ENCODE peak calls at places on chromosomes 6 and 20, in ten cellular contexts. One of them, this sample, is unnamed.
A peak's percentile ranks its signal among the peaks of the same experiment; 100 is the strongest.

GRCh38 chr6:152848919-152849318 is 98.3 kb downstream of the VIP start:
- DNase-seq in cerebellar cortex: no peak
- DNase-seq in activated CD4-positive, alpha-beta memory T cell treated with anti-CD3 and anti-CD28 coated beads, Interleukin-2, amount 10 ng/mL, durations not matched to agents 7 days and 5 days: no peak
- DNase-seq in progenitor cell of endocrine pancreas: no peak
- DNase-seq in NCI-H1930: no peak
- DNase-seq in stimulated activated CD4-positive, alpha-beta T cell treated with anti-CD3 and anti-CD28 coated beads, Interleukin-12 subunit alpha, Interleukin-12 subunit beta, amount 100 ng/mL, for 4 hours: no peak
- DNase-seq in neural crest cell: no peak
- DNase-seq in NCI-H2081: no peak
- DNase-seq in GM10248: no peak
- DNase-seq in Daoy: no peak
- DNase-seq in this sample: no peak

GRCh38 chr6:21000391-21000801 is 466.1 kb downstream of the CDKAL1 start:
- DNase-seq in cerebellar cortex: no peak
- DNase-seq in activated CD4-positive, alpha-beta memory T cell treated with anti-CD3 and anti-CD28 coated beads, Interleukin-2, amount 10 ng/mL, durations not matched to agents 7 days and 5 days: no peak
- DNase-seq in progenitor cell of endocrine pancreas: no peak
- DNase-seq in NCI-H1930: no peak
- DNase-seq in stimulated activated CD4-positive, alpha-beta T cell treated with anti-CD3 and anti-CD28 coated beads, Interleukin-12 subunit alpha, Interleukin-12 subunit beta, amount 100 ng/mL, for 4 hours: no peak
- DNase-seq in neural crest cell: no peak
- DNase-seq in NCI-H2081: no peak
- DNase-seq in GM10248: no peak
- DNase-seq in Daoy: no peak
- DNase-seq in this sample: no peak

GRCh38 chr20:51493346-51493791 is 49.1 kb downstream of the NFATC2 start:
- DNase-seq in cerebellar cortex: no peak
- DNase-seq in activated CD4-positive, alpha-beta memory T cell treated with anti-CD3 and anti-CD28 coated beads, Interleukin-2, amount 10 ng/mL, durations not matched to agents 7 days and 5 days: no peak
- DNase-seq in progenitor cell of endocrine pancreas: no peak
- DNase-seq in NCI-H1930: no peak
- DNase-seq in stimulated activated CD4-positive, alpha-beta T cell treated with anti-CD3 and anti-CD28 coated beads, Interleukin-12 subunit alpha, Interleukin-12 subunit beta, amount 100 ng/mL, for 4 hours: peak; percentile 36
- DNase-seq in neural crest cell: no peak
- DNase-seq in NCI-H2081: no peak
- DNase-seq in GM10248: no peak
- DNase-seq in Daoy: no peak
- DNase-seq in this sample: no peak

GRCh38 chr6:142152731-142153130 is 5.7 kb downstream of the VTA1 start:
- DNase-seq in cerebellar cortex: no peak
- DNase-seq in activated CD4-positive, alpha-beta memory T cell treated with anti-CD3 and anti-CD28 coated beads, Interleukin-2, amount 10 ng/mL, durations not matched to agents 7 days and 5 days: no peak
- DNase-seq in progenitor cell of endocrine pancreas: no peak
- DNase-seq in NCI-H1930: no peak
- DNase-seq in stimulated activated CD4-positive, alpha-beta T cell treated with anti-CD3 and anti-CD28 coated beads, Interleukin-12 subunit alpha, Interleukin-12 subunit beta, amount 100 ng/mL, for 4 hours: no peak
- DNase-seq in neural crest cell: no peak
- DNase-seq in NCI-H2081: no peak
- DNase-seq in GM10248: no peak
- DNase-seq in Daoy: no peak
- DNase-seq in this sample: no peak

GRCh38 chr20:59608871-59609270 is 4.5 kb downstream of the PHACTR3 start:
- DNase-seq in cerebellar cortex: no peak
- DNase-seq in activated CD4-positive, alpha-beta memory T cell treated with anti-CD3 and anti-CD28 coated beads, Interleukin-2, amount 10 ng/mL, durations not matched to agents 7 days and 5 days: no peak
- DNase-seq in progenitor cell of endocrine pancreas: no peak
- DNase-seq in NCI-H1930: no peak
- DNase-seq in stimulated activated CD4-positive, alpha-beta T cell treated with anti-CD3 and anti-CD28 coated beads, Interleukin-12 subunit alpha, Interleukin-12 subunit beta, amount 100 ng/mL, for 4 hours: no peak
- DNase-seq in neural crest cell: no peak
- DNase-seq in NCI-H2081: no peak
- DNase-seq in GM10248: no peak
- DNase-seq in Daoy: no peak
- DNase-seq in this sample: no peak

GRCh38 chr6:54801669-54802068 is 44.9 kb upstream of the FAM83B start:
- DNase-seq in cerebellar cortex: no peak
- DNase-seq in activated CD4-positive, alpha-beta memory T cell treated with anti-CD3 and anti-CD28 coated beads, Interleukin-2, amount 10 ng/mL, durations not matched to agents 7 days and 5 days: no peak
- DNase-seq in progenitor cell of endocrine pancreas: no peak
- DNase-seq in NCI-H1930: no peak
- DNase-seq in stimulated activated CD4-positive, alpha-beta T cell treated with anti-CD3 and anti-CD28 coated beads, Interleukin-12 subunit alpha, Interleukin-12 subunit beta, amount 100 ng/mL, for 4 hours: no peak
- DNase-seq in neural crest cell: no peak
- DNase-seq in NCI-H2081: peak; percentile 22
- DNase-seq in GM10248: no peak
- DNase-seq in Daoy: no peak
- DNase-seq in this sample: no peak

GRCh38 chr20:10719740-10720380 is 46.1 kb upstream of the JAG1 start:
- DNase-seq in cerebellar cortex: no peak
- DNase-seq in activated CD4-positive, alpha-beta memory T cell treated with anti-CD3 and anti-CD28 coated beads, Interleukin-2, amount 10 ng/mL, durations not matched to agents 7 days and 5 days: no peak
- DNase-seq in progenitor cell of endocrine pancreas: no peak
- DNase-seq in NCI-H1930: no peak
- DNase-seq in stimulated activated CD4-positive, alpha-beta T cell treated with anti-CD3 and anti-CD28 coated beads, Interleukin-12 subunit alpha, Interleukin-12 subunit beta, amount 100 ng/mL, for 4 hours: no peak
- DNase-seq in neural crest cell: no peak
- DNase-seq in NCI-H2081: no peak
- DNase-seq in GM10248: no peak
- DNase-seq in Daoy: no peak
- DNase-seq in this sample: no peak

GRCh38 chr6:113120577-113121285 is 736.4 kb upstream of the MARCKS start:
- DNase-seq in cerebellar cortex: no peak
- DNase-seq in activated CD4-positive, alpha-beta memory T cell treated with anti-CD3 and anti-CD28 coated beads, Interleukin-2, amount 10 ng/mL, durations not matched to agents 7 days and 5 days: no peak
- DNase-seq in progenitor cell of endocrine pancreas: no peak
- DNase-seq in NCI-H1930: no peak
- DNase-seq in stimulated activated CD4-positive, alpha-beta T cell treated with anti-CD3 and anti-CD28 coated beads, Interleukin-12 subunit alpha, Interleukin-12 subunit beta, amount 100 ng/mL, for 4 hours: no peak
- DNase-seq in neural crest cell: no peak
- DNase-seq in NCI-H2081: no peak
- DNase-seq in GM10248: no peak
- DNase-seq in Daoy: peak; percentile 95
- DNase-seq in this sample: no peak

GRCh38 chr6:166087246-166087645 is 80.4 kb downstream of the TBXT start:
- DNase-seq in cerebellar cortex: no peak
- DNase-seq in activated CD4-positive, alpha-beta memory T cell treated with anti-CD3 and anti-CD28 coated beads, Interleukin-2, amount 10 ng/mL, durations not matched to agents 7 days and 5 days: no peak
- DNase-seq in progenitor cell of endocrine pancreas: no peak
- DNase-seq in NCI-H1930: no peak
- DNase-seq in stimulated activated CD4-positive, alpha-beta T cell treated with anti-CD3 and anti-CD28 coated beads, Interleukin-12 subunit alpha, Interleukin-12 subunit beta, amount 100 ng/mL, for 4 hours: no peak
- DNase-seq in neural crest cell: no peak
- DNase-seq in NCI-H2081: no peak
- DNase-seq in GM10248: no peak
- DNase-seq in Daoy: no peak
- DNase-seq in this sample: no peak

GRCh38 chr6:106134906-106135634 is 48.9 kb downstream of the PRDM1 start:
- DNase-seq in cerebellar cortex: no peak
- DNase-seq in activated CD4-positive, alpha-beta memory T cell treated with anti-CD3 and anti-CD28 coated beads, Interleukin-2, amount 10 ng/mL, durations not matched to agents 7 days and 5 days: no peak
- DNase-seq in progenitor cell of endocrine pancreas: no peak
- DNase-seq in NCI-H1930: no peak
- DNase-seq in stimulated activated CD4-positive, alpha-beta T cell treated with anti-CD3 and anti-CD28 coated beads, Interleukin-12 subunit alpha, Interleukin-12 subunit beta, amount 100 ng/mL, for 4 hours: no peak
- DNase-seq in neural crest cell: no peak
- DNase-seq in NCI-H2081: no peak
- DNase-seq in GM10248: no peak
- DNase-seq in Daoy: peak; percentile 68
- DNase-seq in this sample: no peak

GRCh38 chr6:167416676-167417430 is 92.0 kb downstream of the TTLL2 start:
- DNase-seq in cerebellar cortex: no peak
- DNase-seq in activated CD4-positive, alpha-beta memory T cell treated with anti-CD3 and anti-CD28 coated beads, Interleukin-2, amount 10 ng/mL, durations not matched to agents 7 days and 5 days: no peak
- DNase-seq in progenitor cell of endocrine pancreas: no peak
- DNase-seq in NCI-H1930: no peak
- DNase-seq in stimulated activated CD4-positive, alpha-beta T cell treated with anti-CD3 and anti-CD28 coated beads, Interleukin-12 subunit alpha, Interleukin-12 subunit beta, amount 100 ng/mL, for 4 hours: no peak
- DNase-seq in neural crest cell: no peak
- DNase-seq in NCI-H2081: no peak
- DNase-seq in GM10248: no peak
- DNase-seq in Daoy: no peak
- DNase-seq in this sample: no peak